ENCODE peak calls at places on chromosomes 12 and 14, in five cellular contexts. V is Caco-2, H is lower lobe of right lung, W is foreskin fibroblast, O is HL-60. C is an unnamed sample.

GRCh38 chr12:77058740-77059139 is 6.6 kb downstream of the E2F7 start:
- DNase-seq in W (peak), H (no peak), V (no peak), O (no peak), C (no peak)

GRCh38 chr12:114904254-114905003 is 220.5 kb upstream of the TBX3 start:
- DNase-seq in H (no peak), V (no peak), W (peak), O (no peak), C (no peak)

GRCh38 chr12:111437816-111438454 is 32.2 kb downstream of the SH2B3 start:
- DNase-seq in W (peak), H (peak), V (no peak), O (peak), C (no peak)

GRCh38 chr12:1934068-1934467 is 15.6 kb upstream of the CACNA2D4 start:
- DNase-seq in V (no peak), H (no peak), O (no peak), W (no peak), C (no peak)

GRCh38 chr14:23829736-23830474 is 123.7 kb upstream of the DHRS4 start:
- DNase-seq in O (no peak), H (no peak), W (peak), V (peak), C (no peak)

GRCh38 chr12:118874698-118875548 is 106.4 kb upstream of the SRRM4 start:
- DNase-seq in O (no peak), V (peak), H (no peak), W (no peak), C (peak)

GRCh38 chr12:2633176-2633824 is 161.5 kb upstream of the FKBP4 start:
- DNase-seq in W (no peak), H (no peak), O (no peak), V (no peak), C (no peak)

GRCh38 chr14:59511916-59512530 is 27.7 kb downstream of the JKAMP start:
- DNase-seq in W (no peak), H (no peak), V (peak), O (no peak), C (no peak)

DNA sequence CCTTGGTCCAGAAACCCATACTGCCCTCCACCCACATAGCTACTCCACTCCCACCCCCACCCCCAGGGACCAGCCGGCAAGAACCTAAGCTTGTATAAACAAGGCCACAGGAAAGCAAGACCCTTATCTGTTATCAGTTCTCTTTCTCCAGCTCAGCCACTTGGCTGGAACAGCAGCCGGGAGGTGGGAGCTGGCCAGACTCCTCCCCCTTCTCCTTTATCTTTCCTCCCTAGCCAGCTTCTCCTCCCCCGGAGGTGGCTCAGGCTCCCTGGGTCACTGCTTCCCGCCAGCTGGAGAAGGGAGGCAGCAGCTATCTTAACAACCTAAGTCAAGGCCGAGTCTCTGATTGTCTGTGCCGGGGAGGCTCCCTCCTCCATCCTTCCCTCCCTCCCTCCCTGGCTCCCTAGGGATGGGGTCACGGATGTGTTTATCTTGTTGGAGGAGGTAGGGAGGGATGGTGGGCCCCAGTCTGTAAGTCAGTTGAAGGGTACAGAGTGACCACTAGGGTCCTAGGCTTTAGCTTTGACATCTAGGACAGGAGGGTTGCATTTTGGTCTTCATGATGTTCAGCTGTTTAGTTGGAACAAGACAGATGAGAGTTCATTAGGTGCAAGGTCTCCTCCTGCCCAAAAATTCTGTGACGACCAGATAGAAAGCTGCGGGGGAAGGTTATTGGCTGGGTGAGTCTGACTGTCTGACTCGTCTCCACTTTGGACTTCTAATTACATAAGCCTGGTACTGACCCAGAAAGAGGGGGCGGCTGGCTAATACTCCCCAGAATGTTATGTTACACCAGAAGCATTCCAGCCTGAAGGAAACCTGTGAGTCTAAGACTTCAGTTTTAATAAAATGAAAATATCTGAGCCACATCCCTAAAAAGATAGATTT is 29.7 kb downstream of the ZFP36L1 start:
- DNase-seq in V (peak), H (peak), O (no peak), W (peak), C (no peak)
- TF ChIP-seq CTCF in V (no peak), H (no peak), O (no peak), W (no peak), C (no peak)

DNA sequence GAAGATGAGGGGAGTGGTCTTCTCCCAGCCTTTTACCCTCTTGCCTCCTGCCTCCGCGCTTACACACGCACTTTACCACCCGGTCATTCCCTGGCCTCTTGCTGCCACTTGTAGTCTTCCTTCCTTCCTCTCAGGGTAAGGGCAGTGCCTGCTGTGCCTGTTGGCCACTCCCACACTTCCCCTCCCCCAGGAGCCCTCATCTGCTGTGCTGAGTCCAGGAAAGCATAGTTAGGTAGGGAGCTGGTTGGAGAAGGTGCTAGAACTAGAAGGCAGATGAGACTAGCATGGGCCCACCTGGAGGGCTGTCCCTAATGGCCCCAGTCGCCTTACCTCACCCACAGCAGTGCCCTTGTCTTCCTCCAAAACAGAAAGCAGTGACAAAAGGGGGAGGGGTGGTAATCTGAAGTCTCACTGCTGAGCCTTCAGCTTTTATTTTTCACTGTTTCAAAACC is 54.3 kb upstream of the SRSF5 start:
- DNase-seq in W (no peak), H (peak), O (peak), V (no peak), C (peak)
- H3K4me3 ChIP-seq in W (no peak), H (peak), O (no peak), V (no peak), C (no peak)

GRCh38 chr12:132469423-132469822 is 20.5 kb upstream of the FBRSL1 start:
- DNase-seq in W (no peak), H (no peak), O (no peak), V (no peak), C (no peak)
- TF ChIP-seq CTCF in W (no peak), H (no peak), O (no peak), V (no peak), C (no peak)

GRCh38 chr12:57242691-57243454 is 8.1 kb downstream of the STAC3 start:
- DNase-seq in W (peak), O (peak), H (no peak), V (peak), C (peak)

GRCh38 chr12:57241556-57242310 is 9.3 kb downstream of the STAC3 start:
- DNase-seq in H (no peak), O (no peak), W (no peak), V (no peak), C (no peak)

GRCh38 chr12:57240926-57241555 is 9.9 kb downstream of the STAC3 start:
- DNase-seq in W (peak), V (peak), O (no peak), H (no peak), C (no peak)

GRCh38 chr12:57243521-57244305 is 7.3 kb downstream of the STAC3 start:
- DNase-seq in H (peak), O (peak), W (peak), V (peak), C (no peak)

DNA sequence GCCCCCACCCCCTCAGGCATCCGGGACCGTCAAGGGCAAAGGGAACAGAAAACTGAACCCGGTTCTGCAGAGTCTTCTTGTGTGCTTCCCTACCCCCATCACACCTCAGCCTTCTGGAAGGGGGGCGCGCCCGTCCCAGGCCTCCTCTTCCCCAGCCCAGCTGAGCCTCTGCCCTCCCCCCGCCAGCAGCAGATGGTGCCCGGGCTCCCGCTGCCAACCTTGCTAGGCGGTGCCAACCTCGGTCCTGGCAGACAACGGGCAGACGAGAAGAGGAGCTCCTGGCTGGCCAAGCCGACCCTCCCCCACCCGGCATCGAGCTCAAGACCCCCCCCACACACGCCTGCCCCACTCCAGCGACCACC is 8.7 kb downstream of the STAC3 start:
- DNase-seq in H (no peak), O (no peak), V (no peak), W (peak), C (no peak)
- H3K4me3 ChIP-seq in H (peak), O (no peak), V (peak), W (no peak), C (peak)

DNA sequence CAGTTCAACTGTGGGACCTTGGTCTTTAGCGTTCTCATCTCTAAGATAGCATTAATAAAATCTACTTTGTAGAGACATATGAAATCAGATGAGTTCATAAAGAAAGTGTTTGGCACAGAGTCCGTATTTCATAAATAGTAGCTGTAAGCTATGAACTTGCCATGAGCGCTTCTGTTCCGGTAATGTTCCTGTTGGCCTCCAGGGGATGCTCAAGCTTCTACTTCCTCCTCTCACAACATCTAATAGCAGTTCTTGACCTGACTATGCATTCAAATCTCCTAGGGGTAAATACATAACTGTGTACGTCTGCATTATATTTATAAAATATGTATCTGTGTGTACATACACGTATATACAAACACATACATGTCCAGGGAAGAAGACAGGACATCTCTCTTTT is 288.2 kb upstream of the TMPO start:
- DNase-seq in W (no peak), H (no peak), O (peak), V (no peak), C (no peak)
- TF ChIP-seq CTCF in W (peak), H (peak), O (peak), V (peak), C (peak)

GRCh38 chr12:81081726-81082125 is 3.8 kb downstream of the ACSS3 start:
- DNase-seq in V (no peak), W (no peak), H (no peak), O (no peak), C (no peak)
- H3K4me3 ChIP-seq in V (no peak), W (no peak), H (no peak), O (no peak), C (no peak)

GRCh38 chr12:14751987-14752386 is 51.3 kb downstream of the WBP11 start:
- DNase-seq in H (no peak), V (no peak), W (no peak), O (no peak), C (no peak)

GRCh38 chr12:14756331-14757143 is 46.7 kb downstream of the WBP11 start:
- DNase-seq in V (peak), H (peak), W (no peak), O (no peak), C (no peak)
- TF ChIP-seq CTCF in V (peak), H (peak), W (peak), O (no peak), C (no peak)

DNA sequence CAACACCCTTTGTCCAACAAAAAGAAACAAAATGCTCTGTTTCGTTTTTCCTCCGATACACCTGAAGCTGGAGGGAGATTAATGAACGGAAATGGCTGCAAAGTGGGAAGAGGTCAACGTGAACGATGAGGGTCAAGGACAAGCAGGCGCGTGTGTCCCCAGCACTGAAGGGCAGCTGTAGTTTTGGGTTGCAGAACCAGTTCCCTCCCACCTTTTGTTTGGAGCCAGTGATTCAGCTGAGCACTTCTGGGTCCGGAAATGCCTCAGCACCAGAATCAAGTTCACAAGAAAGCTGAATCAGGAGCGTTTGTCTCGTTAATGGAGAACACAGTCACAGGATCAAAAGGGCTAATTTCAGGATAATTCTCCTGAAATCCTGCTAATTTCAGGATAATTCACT is 51.1 kb upstream of the PWP1 start:
- DNase-seq in V (no peak), W (no peak), H (no peak), O (no peak), C (no peak)
- H3K4me3 ChIP-seq in V (no peak), W (no peak), H (no peak), O (no peak), C (no peak)

GRCh38 chr12:13962699-13963098 is 18.7 kb downstream of the GRIN2B start:
- DNase-seq in V (peak), O (peak), H (no peak), W (no peak), C (no peak)
- TF ChIP-seq CTCF in V (peak), O (peak), H (no peak), W (no peak), C (peak)